ENCODE peak calls at places on chromosome 19, in eight cellular contexts. W is ovary; L is OCI-LY7; J is AG09309; P is cardiac fibroblast; A is GM12864; E is CD8-positive, alpha-beta T cell; S is brain microvascular endothelial cell. F is an unnamed sample.

GRCh38 chr19:10975374-10976036 is 14.7 kb downstream of the SMARCA4 start:
- DNase-seq in W (peak; percentile 82), L (no peak), J (no peak), P (peak; percentile 62), A (no peak), E (no peak), S (peak; percentile 20), F (no peak)

GRCh38 chr19:34649886-34650543 is 26.9 kb downstream of the SCGB2B2 start:
- DNase-seq in W (no peak), L (no peak), J (no peak), P (no peak), A (no peak), E (no peak), S (no peak), F (no peak)

GRCh38 chr19:461664-462551 is 1.1 kb upstream of the SHC2 start:
- DNase-seq in W (no peak), L (no peak), J (no peak), P (no peak), A (no peak), E (no peak), S (no peak), F (no peak)

GRCh38 chr19:8337728-8338127 is 5.3 kb downstream of the KANK3 start:
- DNase-seq in W (no peak), L (no peak), J (no peak), P (no peak), A (no peak), E (no peak), S (no peak), F (no peak)

GRCh38 chr19:33878912-33879810 is 82.5 kb downstream of the KCTD15 start:
- DNase-seq in W (no peak), L (no peak), J (no peak), P (no peak), A (no peak), E (no peak), S (peak; percentile 31), F (no peak)

GRCh38 chr19:45782820-45783785 is 813 bp upstream of the DMPK start:
- DNase-seq in W (peak; percentile 76), L (no peak), J (peak; percentile 46), P (peak; percentile 70), A (no peak), E (no peak), S (peak; percentile 28), F (no peak)

GRCh38 chr19:50377051-50377441 is 789 bp downstream of the NR1H2 start:
- DNase-seq in W (peak; percentile 46), L (peak; percentile 82), J (no peak), P (peak; percentile 16), A (no peak), E (peak; percentile 44), S (no peak), F (no peak)

GRCh38 chr19:42311612-42312160 is 1.4 kb upstream of the TMEM145 start:
- DNase-seq in W (no peak), L (no peak), J (no peak), P (peak; percentile 14), A (no peak), E (no peak), S (no peak), F (no peak)

GRCh38 chr19:3852614-3853254 is 16.1 kb downstream of the ZFR2 start:
- DNase-seq in W (no peak), L (peak; percentile 14), J (no peak), P (peak; percentile 87), A (no peak), E (no peak), S (peak; percentile 66), F (no peak)

GRCh38 chr19:41192574-41193419 is at the start of gene CYP2S1:
- DNase-seq in W (no peak), L (no peak), J (no peak), P (no peak), A (no peak), E (no peak), S (no peak), F (no peak)

GRCh38 chr19:41205995-41206394 is 13.0 kb downstream of the CYP2S1 start:
- DNase-seq in W (no peak), L (no peak), J (no peak), P (peak; percentile 20), A (no peak), E (no peak), S (no peak), F (no peak)

GRCh38 chr19:51599084-51599483 is 28.0 kb downstream of the ZNF175 start:
- DNase-seq in W (no peak), L (no peak), J (no peak), P (no peak), A (no peak), E (no peak), S (no peak), F (no peak)

GRCh38 chr19:33387351-33388230 is 14.1 kb downstream of the CEBPG start:
- DNase-seq in W (no peak), L (no peak), J (no peak), P (no peak), A (no peak), E (no peak), S (no peak), F (no peak)

GRCh38 chr19:1411255-1412191 is 4.1 kb downstream of the DAZAP1 start:
- DNase-seq in W (peak; percentile 24), L (no peak), J (no peak), P (peak; percentile 78), A (no peak), E (no peak), S (peak; percentile 24), F (no peak)

GRCh38 chr19:19538077-19538764 is at the start of gene CILP2:
- DNase-seq in W (peak; percentile 65), L (peak; percentile 45), J (no peak), P (no peak), A (no peak), E (no peak), S (no peak), F (peak; percentile 84)
- TF ChIP-seq CTCF in W (no peak), L (no peak), J (no peak), P (no peak), A (no peak), E (no peak), S (no peak), F (no peak)

GRCh38 chr19:44164673-44165512 is at the start of gene ZNF226:
- DNase-seq in W (peak; percentile 84), L (peak; percentile 96), J (peak; percentile 96), P (peak; percentile 99), A (peak; percentile 97), E (peak; percentile 61), S (peak; percentile 99), F (peak; percentile 83)
- TF ChIP-seq CTCF in W (no peak), L (no peak), J (no peak), P (no peak), A (no peak), E (no peak), S (no peak), F (no peak)

DNA sequence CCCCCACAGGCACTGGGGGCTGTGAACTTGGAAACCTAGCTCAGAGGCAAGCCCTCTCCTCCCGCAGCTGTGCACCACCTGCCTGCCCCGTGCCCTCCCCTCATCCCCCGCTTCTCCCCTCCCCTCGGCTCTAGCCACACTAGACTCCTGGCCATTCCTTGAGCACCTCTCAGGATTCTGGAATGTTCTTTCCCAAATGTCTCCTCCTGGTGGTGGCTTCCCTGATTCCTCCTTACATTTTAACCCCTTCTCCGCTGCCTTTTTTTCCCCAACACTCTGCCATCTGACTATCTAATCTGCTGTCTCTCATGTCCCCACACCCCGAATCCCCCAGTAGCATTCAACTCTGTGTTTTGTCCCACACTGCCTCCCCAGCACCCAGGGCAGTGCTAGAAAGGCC is 6.7 kb downstream of the NANOS3 start:
- DNase-seq in W (no peak), L (no peak), J (no peak), P (no peak), A (no peak), E (no peak), S (no peak), F (no peak)
- TF ChIP-seq CTCF in W (no peak), L (no peak), J (peak; percentile 34), P (no peak), A (no peak), E (no peak), S (peak; percentile 48), F (no peak)

DNA sequence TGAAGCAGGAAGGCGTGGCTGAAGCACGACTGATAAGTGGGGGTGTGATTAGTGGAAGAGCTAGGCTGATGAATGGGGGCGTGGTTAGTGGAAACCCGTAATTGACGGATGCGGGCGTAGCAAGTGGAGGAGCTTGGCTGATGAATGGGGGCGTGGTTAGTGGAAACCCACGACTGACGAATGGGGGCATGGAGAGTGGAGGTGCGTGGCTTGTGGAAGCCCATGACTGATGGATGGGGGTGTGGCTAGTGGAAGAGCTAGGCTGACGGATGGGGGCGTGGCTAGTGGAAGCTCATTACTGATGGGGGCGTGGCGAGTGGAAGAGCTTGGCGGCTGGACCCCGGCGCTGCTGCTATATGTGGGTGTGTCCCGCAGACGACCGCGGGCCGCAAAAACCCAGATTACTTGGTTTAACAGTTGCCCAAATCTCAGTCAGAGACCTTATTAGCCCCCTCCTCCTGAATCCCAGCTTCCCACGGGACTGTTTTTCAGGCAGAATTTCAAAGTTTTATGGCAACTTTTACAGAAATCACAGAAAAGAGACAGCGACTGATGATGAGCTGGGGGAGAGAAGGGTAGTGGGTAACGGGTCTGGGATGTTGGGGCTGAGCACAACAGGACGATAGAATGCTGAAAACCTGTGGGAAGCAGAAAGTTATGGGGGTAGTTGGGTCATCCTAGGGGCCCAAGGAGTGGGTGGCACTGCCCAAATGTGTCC is 9.0 kb upstream of the MEIS3 start:
- DNase-seq in W (peak; percentile 72), L (peak; percentile 99), J (peak; percentile 95), P (peak; percentile 99), A (peak; percentile 92), E (peak; percentile 58), S (peak; percentile 96), F (peak; percentile 93)
- TF ChIP-seq CTCF in W (no peak), L (no peak), J (no peak), P (no peak), A (no peak), E (no peak), S (no peak), F (no peak)

DNA sequence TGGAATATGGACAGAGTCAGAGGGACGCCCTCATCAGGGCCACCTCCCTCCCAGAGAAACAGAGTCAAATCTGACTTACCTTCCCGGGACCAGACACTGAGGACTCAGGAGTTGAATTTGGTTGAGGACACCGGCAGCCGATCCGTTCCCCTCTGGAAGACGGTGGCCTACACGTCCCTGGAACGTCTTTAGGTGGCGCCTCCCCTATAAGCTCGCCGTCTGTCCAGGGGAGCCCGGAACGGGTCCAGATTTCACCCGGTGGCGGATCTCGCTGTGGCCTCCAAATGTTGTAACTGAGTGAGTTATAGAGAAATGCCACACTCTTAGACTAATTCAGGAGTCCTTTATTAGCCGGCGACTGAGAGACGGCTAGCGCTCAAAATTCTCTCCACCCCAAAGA is 9.0 kb downstream of the TNFSF14 start:
- DNase-seq in W (peak; percentile 17), L (no peak), J (no peak), P (no peak), A (no peak), E (no peak), S (no peak), F (no peak)
- TF ChIP-seq CTCF in W (no peak), L (no peak), J (no peak), P (no peak), A (no peak), E (no peak), S (no peak), F (no peak)